ENCODE peak calls at places on chromosomes 16 and 17, in seven cellular contexts. One of them, this sample, is unnamed.

GRCh38 chr17:76793775-76794174 is 55.9 kb downstream of the MFSD11 start:
- DNase-seq in fibroblast of pulmonary artery: peak
- DNase-seq in left cardiac atrium: no peak
- DNase-seq in T-helper 9 cell: no peak
- DNase-seq in fibroblast of lung: no peak
- DNase-seq in stimulated activated CD8-positive, alpha-beta memory T cell treated with anti-CD3 and anti-CD28 coated beads, Interleukin-4, amount 100 ng/mL, for 4 hours: no peak
- DNase-seq in H54: no peak
- DNase-seq in this sample: no peak

GRCh38 chr17:67685351-67685750 is 32.4 kb upstream of the NOL11 start:
- DNase-seq in fibroblast of pulmonary artery: no peak
- DNase-seq in left cardiac atrium: no peak
- DNase-seq in T-helper 9 cell: no peak
- DNase-seq in fibroblast of lung: no peak
- DNase-seq in stimulated activated CD8-positive, alpha-beta memory T cell treated with anti-CD3 and anti-CD28 coated beads, Interleukin-4, amount 100 ng/mL, for 4 hours: no peak
- DNase-seq in H54: no peak
- DNase-seq in this sample: no peak

GRCh38 chr17:34443832-34444469 is 80.9 kb upstream of the CCL1 start:
- DNase-seq in fibroblast of pulmonary artery: no peak
- DNase-seq in left cardiac atrium: no peak
- DNase-seq in T-helper 9 cell: no peak
- DNase-seq in fibroblast of lung: no peak
- DNase-seq in stimulated activated CD8-positive, alpha-beta memory T cell treated with anti-CD3 and anti-CD28 coated beads, Interleukin-4, amount 100 ng/mL, for 4 hours: no peak
- DNase-seq in H54: no peak
- DNase-seq in this sample: peak

GRCh38 chr16:48687421-48688038 is 77.5 kb upstream of the N4BP1 start:
- DNase-seq in fibroblast of pulmonary artery: peak
- DNase-seq in left cardiac atrium: peak
- DNase-seq in T-helper 9 cell: no peak
- DNase-seq in fibroblast of lung: peak
- DNase-seq in stimulated activated CD8-positive, alpha-beta memory T cell treated with anti-CD3 and anti-CD28 coated beads, Interleukin-4, amount 100 ng/mL, for 4 hours: no peak
- DNase-seq in H54: peak
- DNase-seq in this sample: peak

GRCh38 chr16:27199747-27200146 is 3.6 kb upstream of the KDM8 start:
- DNase-seq in fibroblast of pulmonary artery: no peak
- DNase-seq in left cardiac atrium: no peak
- DNase-seq in T-helper 9 cell: no peak
- DNase-seq in fibroblast of lung: no peak
- DNase-seq in stimulated activated CD8-positive, alpha-beta memory T cell treated with anti-CD3 and anti-CD28 coated beads, Interleukin-4, amount 100 ng/mL, for 4 hours: no peak
- DNase-seq in H54: no peak
- DNase-seq in this sample: no peak

GRCh38 chr17:28327709-28328108 is 7.6 kb downstream of the IFT20 start:
- DNase-seq in fibroblast of pulmonary artery: no peak
- DNase-seq in left cardiac atrium: no peak
- DNase-seq in T-helper 9 cell: no peak
- DNase-seq in fibroblast of lung: peak
- DNase-seq in stimulated activated CD8-positive, alpha-beta memory T cell treated with anti-CD3 and anti-CD28 coated beads, Interleukin-4, amount 100 ng/mL, for 4 hours: no peak
- DNase-seq in H54: no peak
- DNase-seq in this sample: peak

GRCh38 chr16:11973065-11973464 is 3.5 kb upstream of the SNX29 start:
- DNase-seq in fibroblast of pulmonary artery: no peak
- DNase-seq in left cardiac atrium: no peak
- DNase-seq in T-helper 9 cell: no peak
- DNase-seq in fibroblast of lung: no peak
- DNase-seq in stimulated activated CD8-positive, alpha-beta memory T cell treated with anti-CD3 and anti-CD28 coated beads, Interleukin-4, amount 100 ng/mL, for 4 hours: no peak
- DNase-seq in H54: no peak
- DNase-seq in this sample: no peak

GRCh38 chr16:27724491-27724878 is 174.5 kb downstream of the KATNIP start:
- DNase-seq in fibroblast of pulmonary artery: no peak
- DNase-seq in left cardiac atrium: no peak
- DNase-seq in T-helper 9 cell: no peak
- DNase-seq in fibroblast of lung: no peak
- DNase-seq in stimulated activated CD8-positive, alpha-beta memory T cell treated with anti-CD3 and anti-CD28 coated beads, Interleukin-4, amount 100 ng/mL, for 4 hours: no peak
- DNase-seq in H54: no peak
- DNase-seq in this sample: no peak

GRCh38 chr16:21084631-21085235 is 65.9 kb downstream of the DNAH3 start:
- DNase-seq in fibroblast of pulmonary artery: no peak
- DNase-seq in left cardiac atrium: no peak
- DNase-seq in T-helper 9 cell: no peak
- DNase-seq in fibroblast of lung: no peak
- DNase-seq in stimulated activated CD8-positive, alpha-beta memory T cell treated with anti-CD3 and anti-CD28 coated beads, Interleukin-4, amount 100 ng/mL, for 4 hours: no peak
- DNase-seq in H54: no peak
- DNase-seq in this sample: no peak

GRCh38 chr16:23532448-23532847 is 22.2 kb upstream of the GGA2 start:
- DNase-seq in fibroblast of pulmonary artery: no peak
- DNase-seq in left cardiac atrium: no peak
- DNase-seq in T-helper 9 cell: no peak
- DNase-seq in fibroblast of lung: no peak
- DNase-seq in stimulated activated CD8-positive, alpha-beta memory T cell treated with anti-CD3 and anti-CD28 coated beads, Interleukin-4, amount 100 ng/mL, for 4 hours: no peak
- DNase-seq in H54: no peak
- DNase-seq in this sample: no peak

GRCh38 chr17:7587831-7588230 is 2.1 kb downstream of the SOX15 start:
- DNase-seq in fibroblast of pulmonary artery: no peak
- DNase-seq in left cardiac atrium: no peak
- DNase-seq in T-helper 9 cell: no peak
- DNase-seq in fibroblast of lung: no peak
- DNase-seq in stimulated activated CD8-positive, alpha-beta memory T cell treated with anti-CD3 and anti-CD28 coated beads, Interleukin-4, amount 100 ng/mL, for 4 hours: no peak
- DNase-seq in H54: no peak
- DNase-seq in this sample: no peak

GRCh38 chr16:87138868-87139267 is 178.3 kb downstream of the C16orf95 start:
- DNase-seq in fibroblast of pulmonary artery: no peak
- DNase-seq in left cardiac atrium: no peak
- DNase-seq in T-helper 9 cell: no peak
- DNase-seq in fibroblast of lung: no peak
- DNase-seq in stimulated activated CD8-positive, alpha-beta memory T cell treated with anti-CD3 and anti-CD28 coated beads, Interleukin-4, amount 100 ng/mL, for 4 hours: no peak
- DNase-seq in H54: no peak
- DNase-seq in this sample: no peak

GRCh38 chr16:21223787-21224186 is 9.7 kb upstream of the ANKS4B start:
- DNase-seq in fibroblast of pulmonary artery: no peak
- DNase-seq in left cardiac atrium: no peak
- DNase-seq in T-helper 9 cell: no peak
- DNase-seq in fibroblast of lung: no peak
- DNase-seq in stimulated activated CD8-positive, alpha-beta memory T cell treated with anti-CD3 and anti-CD28 coated beads, Interleukin-4, amount 100 ng/mL, for 4 hours: no peak
- DNase-seq in H54: no peak
- DNase-seq in this sample: no peak

GRCh38 chr17:16987001-16987829 is 15.3 kb upstream of the TNFRSF13B start:
- DNase-seq in fibroblast of pulmonary artery: no peak
- DNase-seq in left cardiac atrium: no peak
- DNase-seq in T-helper 9 cell: no peak
- DNase-seq in fibroblast of lung: no peak
- DNase-seq in stimulated activated CD8-positive, alpha-beta memory T cell treated with anti-CD3 and anti-CD28 coated beads, Interleukin-4, amount 100 ng/mL, for 4 hours: no peak
- DNase-seq in H54: no peak
- DNase-seq in this sample: no peak

GRCh38 chr17:49508061-49508865 is 13.2 kb downstream of the NGFR start:
- DNase-seq in fibroblast of pulmonary artery: no peak
- DNase-seq in left cardiac atrium: peak
- DNase-seq in T-helper 9 cell: no peak
- DNase-seq in fibroblast of lung: no peak
- DNase-seq in stimulated activated CD8-positive, alpha-beta memory T cell treated with anti-CD3 and anti-CD28 coated beads, Interleukin-4, amount 100 ng/mL, for 4 hours: no peak
- DNase-seq in H54: peak
- DNase-seq in this sample: no peak

GRCh38 chr17:13749566-13750235 is 148.0 kb upstream of the HS3ST3A1 start:
- DNase-seq in fibroblast of pulmonary artery: no peak
- DNase-seq in left cardiac atrium: no peak
- DNase-seq in T-helper 9 cell: no peak
- DNase-seq in fibroblast of lung: no peak
- DNase-seq in stimulated activated CD8-positive, alpha-beta memory T cell treated with anti-CD3 and anti-CD28 coated beads, Interleukin-4, amount 100 ng/mL, for 4 hours: no peak
- DNase-seq in H54: no peak
- DNase-seq in this sample: no peak

GRCh38 chr17:82608816-82609215 is 39.4 kb downstream of the WDR45B start:
- DNase-seq in fibroblast of pulmonary artery: no peak
- DNase-seq in left cardiac atrium: no peak
- DNase-seq in T-helper 9 cell: no peak
- DNase-seq in fibroblast of lung: no peak
- DNase-seq in stimulated activated CD8-positive, alpha-beta memory T cell treated with anti-CD3 and anti-CD28 coated beads, Interleukin-4, amount 100 ng/mL, for 4 hours: no peak
- DNase-seq in H54: no peak
- DNase-seq in this sample: no peak

GRCh38 chr17:13986855-13987254 is 82.4 kb upstream of the COX10 start:
- DNase-seq in fibroblast of pulmonary artery: no peak
- DNase-seq in left cardiac atrium: no peak
- DNase-seq in T-helper 9 cell: no peak
- DNase-seq in fibroblast of lung: no peak
- DNase-seq in stimulated activated CD8-positive, alpha-beta memory T cell treated with anti-CD3 and anti-CD28 coated beads, Interleukin-4, amount 100 ng/mL, for 4 hours: no peak
- DNase-seq in H54: no peak
- DNase-seq in this sample: no peak

GRCh38 chr17:73952136-73952497 is 251.4 kb upstream of the RPL38 start:
- DNase-seq in fibroblast of pulmonary artery: no peak
- DNase-seq in left cardiac atrium: no peak
- DNase-seq in T-helper 9 cell: no peak
- DNase-seq in fibroblast of lung: no peak
- DNase-seq in stimulated activated CD8-positive, alpha-beta memory T cell treated with anti-CD3 and anti-CD28 coated beads, Interleukin-4, amount 100 ng/mL, for 4 hours: no peak
- DNase-seq in H54: no peak
- DNase-seq in this sample: no peak

GRCh38 chr16:21300309-21301167 is 22.4 kb upstream of the CRYM start:
- DNase-seq in fibroblast of pulmonary artery: peak
- DNase-seq in left cardiac atrium: peak
- DNase-seq in T-helper 9 cell: no peak
- DNase-seq in fibroblast of lung: peak
- DNase-seq in stimulated activated CD8-positive, alpha-beta memory T cell treated with anti-CD3 and anti-CD28 coated beads, Interleukin-4, amount 100 ng/mL, for 4 hours: no peak
- DNase-seq in H54: peak
- DNase-seq in this sample: peak

GRCh38 chr16:85757341-85757822 is 6.5 kb upstream of the C16orf74 start:
- DNase-seq in fibroblast of pulmonary artery: no peak
- DNase-seq in left cardiac atrium: no peak
- DNase-seq in T-helper 9 cell: no peak
- DNase-seq in fibroblast of lung: peak
- DNase-seq in stimulated activated CD8-positive, alpha-beta memory T cell treated with anti-CD3 and anti-CD28 coated beads, Interleukin-4, amount 100 ng/mL, for 4 hours: no peak
- DNase-seq in H54: no peak
- DNase-seq in this sample: no peak

GRCh38 chr16:73183678-73184092 is 135.8 kb upstream of the ZFHX3 start:
- DNase-seq in fibroblast of pulmonary artery: peak
- DNase-seq in left cardiac atrium: no peak
- DNase-seq in T-helper 9 cell: no peak
- DNase-seq in fibroblast of lung: peak
- DNase-seq in stimulated activated CD8-positive, alpha-beta memory T cell treated with anti-CD3 and anti-CD28 coated beads, Interleukin-4, amount 100 ng/mL, for 4 hours: no peak
- DNase-seq in H54: no peak
- DNase-seq in this sample: no peak

GRCh38 chr16:79097781-79098180 is 502.8 kb downstream of the MAF start:
- DNase-seq in fibroblast of pulmonary artery: no peak
- DNase-seq in left cardiac atrium: no peak
- DNase-seq in T-helper 9 cell: no peak
- DNase-seq in fibroblast of lung: no peak
- DNase-seq in stimulated activated CD8-positive, alpha-beta memory T cell treated with anti-CD3 and anti-CD28 coated beads, Interleukin-4, amount 100 ng/mL, for 4 hours: no peak
- DNase-seq in H54: no peak
- DNase-seq in this sample: no peak

GRCh38 chr16:48632137-48632774 is 22.3 kb upstream of the N4BP1 start:
- DNase-seq in fibroblast of pulmonary artery: no peak
- DNase-seq in left cardiac atrium: no peak
- DNase-seq in T-helper 9 cell: no peak
- DNase-seq in fibroblast of lung: no peak
- DNase-seq in stimulated activated CD8-positive, alpha-beta memory T cell treated with anti-CD3 and anti-CD28 coated beads, Interleukin-4, amount 100 ng/mL, for 4 hours: no peak
- DNase-seq in H54: no peak
- DNase-seq in this sample: no peak

GRCh38 chr17:40312131-40312731 is 3.3 kb downstream of the RARA start:
- DNase-seq in fibroblast of pulmonary artery: no peak
- DNase-seq in left cardiac atrium: peak
- DNase-seq in T-helper 9 cell: no peak
- DNase-seq in fibroblast of lung: no peak
- DNase-seq in stimulated activated CD8-positive, alpha-beta memory T cell treated with anti-CD3 and anti-CD28 coated beads, Interleukin-4, amount 100 ng/mL, for 4 hours: no peak
- DNase-seq in H54: no peak
- DNase-seq in this sample: no peak

GRCh38 chr17:10120749-10121148 is 77.7 kb downstream of the GAS7 start:
- DNase-seq in fibroblast of pulmonary artery: no peak
- DNase-seq in left cardiac atrium: no peak
- DNase-seq in T-helper 9 cell: no peak
- DNase-seq in fibroblast of lung: peak
- DNase-seq in stimulated activated CD8-positive, alpha-beta memory T cell treated with anti-CD3 and anti-CD28 coated beads, Interleukin-4, amount 100 ng/mL, for 4 hours: no peak
- DNase-seq in H54: no peak
- DNase-seq in this sample: no peak

GRCh38 chr16:11994187-11995119 is 17.9 kb downstream of the SNX29 start:
- DNase-seq in fibroblast of pulmonary artery: no peak
- DNase-seq in left cardiac atrium: peak
- DNase-seq in T-helper 9 cell: no peak
- DNase-seq in fibroblast of lung: no peak
- DNase-seq in stimulated activated CD8-positive, alpha-beta memory T cell treated with anti-CD3 and anti-CD28 coated beads, Interleukin-4, amount 100 ng/mL, for 4 hours: no peak
- DNase-seq in H54: peak
- DNase-seq in this sample: peak

This sample was measured in testis.